ENCODE peak calls at places on chromosomes 16 and 17, in four cellular contexts. I, A, R and P are unnamed samples.

GRCh38 chr16:13136896-13137295 is 235.5 kb downstream of the SHISA9 start:
- DNase-seq in I (no peak), A (no peak), R (no peak), P (no peak)

GRCh38 chr16:30381351-30382041 is 865 bp downstream of the SEPTIN1 start:
- DNase-seq in I (no peak), A (no peak), R (no peak), P (no peak)

GRCh38 chr17:19260958-19261357 is 23.8 kb downstream of the EPN2 start:
- DNase-seq in I (no peak), A (no peak), R (no peak), P (no peak)

GRCh38 chr17:49218941-49219913 is 8.7 kb downstream of the ABI3 start:
- DNase-seq in I (peak), A (no peak), R (no peak), P (no peak)

GRCh38 chr17:10843806-10844205 is 5.9 kb upstream of the PIRT start:
- DNase-seq in I (peak), A (peak), R (no peak), P (peak)

GRCh38 chr17:32927724-32928526 is at the start of gene TMEM98:
- DNase-seq in I (peak), A (peak), R (no peak), P (peak)

GRCh38 chr16:54923055-54923473 is 7.6 kb upstream of the IRX5 start:
- DNase-seq in I (no peak), A (no peak), R (no peak), P (no peak)

GRCh38 chr17:80119839-80120238 is 18.5 kb downstream of the GAA start:
- DNase-seq in I (no peak), A (no peak), R (no peak), P (no peak)

GRCh38 chr16:58850627-58851024 is 116.5 kb upstream of the GOT2 start:
- DNase-seq in I (no peak), A (no peak), R (no peak), P (no peak)

GRCh38 chr17:45244725-45245656 is 16.9 kb downstream of the SPATA32 start:
- DNase-seq in I (no peak), A (no peak), R (no peak), P (no peak)
- H3K27ac ChIP-seq in I (no peak), A (no peak), R (no peak), P (no peak)

GRCh38 chr16:17227278-17227677 is 243.5 kb downstream of the XYLT1 start:
- DNase-seq in I (no peak), A (no peak), R (peak), P (no peak)

GRCh38 chr16:17224859-17225258 is 245.9 kb downstream of the XYLT1 start:
- DNase-seq in I (peak), A (peak), R (no peak), P (no peak)

GRCh38 chr16:17223576-17223975 is 247.2 kb downstream of the XYLT1 start:
- DNase-seq in I (no peak), A (no peak), R (no peak), P (no peak)

GRCh38 chr16:17224350-17224749 is 246.4 kb downstream of the XYLT1 start:
- DNase-seq in I (no peak), A (no peak), R (no peak), P (no peak)

GRCh38 chr16:17225551-17225950 is 245.2 kb downstream of the XYLT1 start:
- DNase-seq in I (no peak), A (no peak), R (no peak), P (no peak)
- H3K27ac ChIP-seq in I (peak), A (no peak), R (no peak), P (peak)

DNA sequence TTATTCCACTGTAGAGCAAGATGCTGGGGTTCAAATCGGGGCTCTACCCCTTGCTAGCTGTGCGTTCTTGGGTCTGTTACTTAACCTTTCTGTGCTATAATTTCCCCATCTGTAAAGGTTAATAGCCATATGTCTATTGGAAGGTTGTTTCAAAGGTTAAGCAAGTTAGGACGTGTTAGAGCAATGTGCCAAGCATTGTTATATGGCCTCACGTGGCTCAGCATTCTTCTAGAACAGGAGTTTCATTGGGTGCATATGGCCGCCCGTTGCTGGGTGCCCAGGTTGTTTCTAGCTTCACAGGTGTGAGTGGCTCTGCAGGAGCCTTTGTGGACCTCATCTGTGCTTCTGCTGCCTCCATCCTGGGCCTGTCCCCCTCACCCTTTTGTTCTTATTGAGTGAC is 80.0 kb upstream of the CIBAR2 start:
- DNase-seq in I (no peak), A (no peak), R (no peak), P (no peak)
- H3K27ac ChIP-seq in I (peak), A (no peak), R (no peak), P (no peak)

GRCh38 chr17:2266865-2267228 is 36.7 kb downstream of the SMG6 start:
- DNase-seq in I (no peak), A (no peak), R (no peak), P (peak)

GRCh38 chr17:2266045-2266864 is 37.3 kb downstream of the SMG6 start:
- DNase-seq in I (peak), A (peak), R (no peak), P (no peak)

GRCh38 chr17:2263183-2263954 is 40.2 kb downstream of the SMG6 start:
- DNase-seq in I (no peak), A (no peak), R (no peak), P (no peak)

GRCh38 chr17:2262146-2262587 is 41.4 kb downstream of the SMG6 start:
- DNase-seq in I (no peak), A (no peak), R (no peak), P (no peak)

GRCh38 chr17:2264023-2264860 is 39.3 kb downstream of the SMG6 start:
- DNase-seq in I (no peak), A (no peak), R (no peak), P (peak)
- H3K27ac ChIP-seq in I (peak), A (peak), R (no peak), P (no peak)

GRCh38 chr17:55245986-55246385 is 18.8 kb upstream of the HLF start:
- DNase-seq in I (no peak), A (no peak), R (no peak), P (no peak)

GRCh38 chr17:55246583-55246982 is 18.2 kb upstream of the HLF start:
- DNase-seq in I (no peak), A (no peak), R (no peak), P (no peak)

GRCh38 chr17:55241097-55241496 is 23.7 kb upstream of the HLF start:
- DNase-seq in I (no peak), A (no peak), R (no peak), P (no peak)

GRCh38 chr17:55238931-55239297 is 25.8 kb upstream of the HLF start:
- DNase-seq in I (no peak), A (peak), R (no peak), P (no peak)

DNA sequence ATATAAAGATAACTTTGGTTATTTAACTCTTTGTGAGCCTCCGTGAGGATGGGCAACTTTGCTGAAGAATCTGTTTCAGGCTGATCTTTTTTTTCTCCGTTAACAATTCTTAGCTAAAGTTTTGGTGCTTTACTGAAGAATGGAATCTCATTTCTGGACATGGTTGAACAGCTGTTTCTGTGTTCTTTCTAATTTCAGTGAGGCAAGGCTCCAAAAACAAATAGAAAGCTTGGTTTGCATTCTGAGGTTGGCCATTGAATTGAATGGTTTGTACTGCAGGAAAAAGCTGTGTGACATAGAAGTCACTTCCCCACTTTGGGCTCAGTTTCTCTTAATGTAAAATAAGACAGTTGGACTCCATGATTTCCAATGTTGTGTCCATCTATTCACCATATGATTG is 22.3 kb upstream of the HLF start:
- DNase-seq in I (no peak), A (no peak), R (no peak), P (no peak)
- H3K27ac ChIP-seq in I (no peak), A (no peak), R (no peak), P (no peak)

DNA sequence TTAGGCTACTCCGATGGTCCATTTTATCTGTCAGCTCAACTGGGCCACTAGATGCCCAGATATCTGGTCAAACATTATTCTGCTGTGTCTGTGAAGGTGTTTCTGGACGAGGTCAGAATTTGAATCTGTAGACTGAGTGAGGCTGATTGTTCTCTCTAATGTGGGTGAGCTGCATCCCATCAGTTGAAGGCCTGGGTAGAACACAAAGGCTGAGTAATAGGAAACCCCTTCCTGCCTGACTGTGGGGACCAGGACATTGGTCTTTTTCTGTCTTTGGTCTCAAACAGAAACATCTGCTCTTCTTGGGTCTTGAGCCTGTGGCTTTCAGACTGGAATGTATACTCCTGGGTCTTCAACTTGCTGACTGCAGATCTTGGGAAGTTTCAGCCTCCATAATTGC is 19.5 kb upstream of the LRRC75A start:
- DNase-seq in I (no peak), A (no peak), R (no peak), P (no peak)
- H3K27ac ChIP-seq in I (no peak), A (no peak), R (no peak), P (no peak)

DNA sequence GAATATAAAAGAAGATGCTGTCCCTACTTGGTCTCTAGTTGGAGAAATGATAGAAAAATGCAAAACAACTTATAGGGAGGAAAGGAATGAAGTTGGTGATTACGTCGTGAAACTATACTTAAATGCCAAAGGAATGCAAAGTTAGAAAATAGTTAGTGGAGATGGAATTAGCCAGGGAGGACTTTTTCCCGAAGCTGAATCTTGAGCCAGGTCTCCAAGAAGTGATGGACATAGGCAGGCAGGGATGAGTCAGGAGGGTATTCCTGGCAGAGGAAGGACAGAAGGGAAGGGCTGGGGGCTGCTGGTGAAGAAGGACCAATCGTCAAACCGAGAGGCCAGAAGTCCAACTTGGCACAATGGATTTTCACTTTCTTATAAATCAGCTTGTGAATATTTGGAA is 1.8 kb downstream of the SNTB2 start:
- DNase-seq in I (no peak), A (no peak), R (no peak), P (peak)
- H3K27ac ChIP-seq in I (peak), A (no peak), R (peak), P (no peak)

DNA sequence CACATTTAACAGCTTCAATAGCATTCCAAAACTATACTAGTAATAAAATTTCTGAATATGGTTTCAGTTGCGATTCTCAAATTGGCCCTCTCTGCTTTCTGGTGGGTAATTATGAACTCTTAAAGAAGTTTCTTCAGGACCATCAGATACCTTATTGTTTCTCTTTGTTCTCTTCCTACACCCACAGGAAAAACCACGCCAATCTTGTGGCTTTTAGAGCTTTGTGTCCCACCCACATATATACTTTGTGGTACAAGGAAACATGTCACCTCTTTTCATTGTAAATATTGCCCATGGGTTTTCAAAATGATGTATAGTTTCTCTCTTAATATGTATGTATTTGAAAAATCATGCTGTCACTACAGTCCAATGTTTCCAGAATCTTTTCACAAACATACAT is 12.1 kb downstream of the ABCA9 start:
- DNase-seq in I (no peak), A (no peak), R (no peak), P (no peak)
- H3K27ac ChIP-seq in I (no peak), A (no peak), R (no peak), P (peak)